ENCODE peak calls at places on chromosomes 16 and 17, in seven cellular contexts. U, O, M, X, G, V and A are unnamed samples.

GRCh38 chr17:64165347-64165746 is 35.4 kb upstream of the ERN1 start:
- DNase-seq in U (no peak), O (no peak), M (no peak), X (no peak), G (no peak), V (no peak), A (no peak)

GRCh38 chr17:75783069-75783783 is 1.4 kb upstream of the UNK start:
- DNase-seq in U (peak; percentile 30), O (peak; percentile 67), M (no peak), X (peak; percentile 70), G (no peak), V (no peak), A (no peak)

GRCh38 chr16:50881331-50881830 is 139.5 kb downstream of the CYLD start:
- DNase-seq in U (no peak), O (no peak), M (no peak), X (no peak), G (no peak), V (no peak), A (no peak)

GRCh38 chr17:3710951-3711383 is 12.7 kb upstream of the HASPIN start:
- DNase-seq in U (no peak), O (peak; percentile 41), M (peak; percentile 72), X (no peak), G (peak; percentile 53), V (no peak), A (no peak)

GRCh38 chr16:28106467-28106866 is 43.0 kb upstream of the GSG1L start:
- DNase-seq in U (no peak), O (no peak), M (no peak), X (no peak), G (no peak), V (no peak), A (no peak)

GRCh38 chr16:85579883-85580607 is 33.1 kb upstream of the GSE1 start:
- DNase-seq in U (no peak), O (no peak), M (no peak), X (no peak), G (no peak), V (no peak), A (no peak)

GRCh38 chr17:36183811-36184765 is 7.7 kb upstream of the TBC1D3B start:
- DNase-seq in U (peak; percentile 39), O (no peak), M (no peak), X (no peak), G (no peak), V (no peak), A (no peak)

GRCh38 chr16:14486520-14487303 is 143.3 kb downstream of the PARN start:
- DNase-seq in U (peak; percentile 68), O (peak; percentile 46), M (no peak), X (peak; percentile 43), G (peak; percentile 82), V (peak; percentile 94), A (peak; percentile 85)

GRCh38 chr17:77526728-77527355 is 386.1 kb downstream of the SEC14L1 start:
- DNase-seq in U (no peak), O (no peak), M (no peak), X (no peak), G (no peak), V (no peak), A (no peak)

GRCh38 chr17:50961282-50962220 is 95.4 kb upstream of the TOB1 start:
- DNase-seq in U (no peak), O (no peak), M (no peak), X (no peak), G (no peak), V (no peak), A (peak; percentile 60)

GRCh38 chr16:59169168-59169567 is 435.1 kb upstream of the GOT2 start:
- DNase-seq in U (no peak), O (peak; percentile 20), M (no peak), X (no peak), G (no peak), V (no peak), A (no peak)

GRCh38 chr17:32481193-32481592 is 5.6 kb upstream of the CDK5R1 start:
- DNase-seq in U (no peak), O (no peak), M (no peak), X (no peak), G (no peak), V (peak; percentile 40), A (no peak)

GRCh38 chr17:28402224-28402630 is 3.8 kb downstream of the SLC46A1 start:
- DNase-seq in U (no peak), O (peak; percentile 66), M (no peak), X (no peak), G (no peak), V (no peak), A (no peak)

GRCh38 chr16:31193874-31194273 is 8.7 kb downstream of the PYCARD start:
- DNase-seq in U (no peak), O (no peak), M (no peak), X (no peak), G (no peak), V (no peak), A (no peak)

GRCh38 chr16:31192856-31193642 is 9.5 kb downstream of the PYCARD start:
- DNase-seq in U (no peak), O (no peak), M (no peak), X (no peak), G (no peak), V (no peak), A (no peak)

GRCh38 chr16:31196324-31197088 is 6.1 kb downstream of the PYCARD start:
- DNase-seq in U (no peak), O (no peak), M (no peak), X (peak; percentile 58), G (no peak), V (no peak), A (no peak)

GRCh38 chr16:31191697-31192428 is 10.7 kb downstream of the PYCARD start:
- DNase-seq in U (no peak), O (no peak), M (no peak), X (no peak), G (no peak), V (no peak), A (no peak)

DNA sequence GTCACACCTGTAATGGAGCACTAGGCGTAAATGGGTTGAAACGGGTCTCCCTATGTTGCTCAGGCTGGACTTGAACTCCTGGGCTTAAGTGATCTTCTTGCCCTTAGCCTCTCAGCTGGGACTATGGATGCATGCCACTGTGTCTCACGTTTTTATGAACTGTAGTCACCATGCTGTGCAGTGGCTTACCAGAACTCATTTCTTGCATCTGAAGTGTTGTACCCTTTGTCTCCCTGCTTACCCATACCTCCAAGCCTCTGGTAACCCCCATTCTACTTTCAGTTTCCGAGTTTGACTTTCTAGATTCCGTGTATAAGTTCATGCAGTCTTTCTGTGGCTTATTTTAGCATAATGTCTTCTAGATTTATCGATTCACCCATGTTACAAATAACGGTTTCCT is 7.7 kb downstream of the PYCARD start:
- DNase-seq in U (no peak), O (no peak), M (no peak), X (no peak), G (no peak), V (no peak), A (no peak)
- TF ChIP-seq POLR2AphosphoS5 in U (no peak), O (peak; percentile 21), M (peak; percentile 92), X (no peak), G (no peak), V (no peak), A (no peak)

GRCh38 chr17:79913896-79914812 is 74.9 kb upstream of the CBX4 start:
- DNase-seq in U (no peak), O (peak; percentile 0), M (no peak), X (no peak), G (no peak), V (no peak), A (no peak)

GRCh38 chr17:79914813-79915740 is 75.8 kb upstream of the CBX4 start:
- DNase-seq in U (no peak), O (no peak), M (no peak), X (no peak), G (no peak), V (no peak), A (no peak)

GRCh38 chr17:79916991-79917901 is 78.0 kb upstream of the CBX4 start:
- DNase-seq in U (no peak), O (no peak), M (no peak), X (no peak), G (no peak), V (no peak), A (no peak)

GRCh38 chr17:79916506-79916905 is 77.3 kb upstream of the CBX4 start:
- DNase-seq in U (no peak), O (no peak), M (no peak), X (no peak), G (no peak), V (no peak), A (no peak)

GRCh38 chr17:79915850-79916430 is 76.7 kb upstream of the CBX4 start:
- DNase-seq in U (no peak), O (peak; percentile 77), M (no peak), X (peak; percentile 30), G (peak; percentile 84), V (no peak), A (no peak)
- TF ChIP-seq POLR2AphosphoS5 in U (no peak), O (no peak), M (no peak), X (no peak), G (peak; percentile 42), V (no peak), A (no peak)

GRCh38 chr16:31480851-31481250 is 2.1 kb upstream of the SLC5A2 start:
- DNase-seq in U (no peak), O (no peak), M (no peak), X (no peak), G (peak; percentile 59), V (no peak), A (no peak)
- TF ChIP-seq POLR2AphosphoS5 in U (peak; percentile 11), O (no peak), M (no peak), X (no peak), G (no peak), V (no peak), A (no peak)

DNA sequence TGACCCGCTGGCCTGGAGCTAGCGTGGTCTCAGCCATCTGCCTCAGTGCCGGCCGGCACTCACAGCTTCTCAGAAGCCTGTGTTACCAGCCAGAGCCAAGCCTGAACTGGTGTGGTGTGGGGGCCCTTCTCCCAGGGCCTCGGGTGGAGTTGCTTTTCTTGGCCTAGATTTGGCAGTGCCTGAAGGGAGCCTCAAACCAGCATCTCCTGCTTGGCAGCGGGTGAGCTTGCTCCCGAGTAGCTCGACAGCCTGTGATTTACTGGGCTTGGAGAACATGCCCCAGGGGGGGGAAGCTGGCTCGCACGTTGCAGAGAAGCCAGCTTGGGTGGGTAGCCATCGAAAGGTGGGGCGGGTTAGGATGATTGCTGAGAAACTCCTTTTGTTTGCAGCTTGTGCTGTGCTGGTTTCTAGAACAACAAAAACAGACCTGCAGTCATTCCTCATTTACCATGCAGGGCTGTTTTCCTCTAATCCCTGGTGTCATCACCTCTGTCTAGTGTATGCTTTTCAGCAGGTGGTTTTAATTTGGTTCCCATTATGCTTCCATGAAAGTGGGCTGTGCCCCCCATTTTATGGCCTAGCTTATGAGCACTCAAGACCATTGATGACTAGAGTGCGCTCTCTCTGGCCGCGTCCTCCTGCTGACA is 42.2 kb downstream of the TBCD start:
- DNase-seq in U (peak; percentile 84), O (no peak), M (no peak), X (no peak), G (no peak), V (peak; percentile 82), A (peak; percentile 53)
- TF ChIP-seq POLR2AphosphoS5 in U (no peak), O (no peak), M (no peak), X (no peak), G (no peak), V (peak; percentile 15), A (peak; percentile 26)

GRCh38 chr17:48125829-48126612 is 18.5 kb downstream of the SNX11 start:
- DNase-seq in U (peak; percentile 39), O (no peak), M (no peak), X (no peak), G (no peak), V (no peak), A (no peak)
- TF ChIP-seq POLR2AphosphoS5 in U (no peak), O (no peak), M (peak; percentile 75), X (no peak), G (no peak), V (no peak), A (no peak)